ENCODE peak calls at places on chromosome 3, in four cellular contexts. J is breast epithelium, S is sigmoid colon, B is upper lobe of left lung. Y is an unnamed sample.

GRCh38 chr3:194277547-194278091 is 73.5 kb downstream of the CPN2 start:
- DNase-seq in S (peak; percentile 90), J (peak; percentile 54), B (no peak), Y (no peak)

GRCh38 chr3:114686624-114687023 is 392.8 kb downstream of the TIGIT start:
- DNase-seq in B (no peak), J (no peak), S (no peak), Y (no peak)

GRCh38 chr3:116030131-116030850 is 407.0 kb downstream of the GAP43 start:
- DNase-seq in J (no peak), S (no peak), B (no peak), Y (no peak)

GRCh38 chr3:114519415-114519814 is 225.6 kb downstream of the TIGIT start:
- DNase-seq in J (no peak), B (peak; percentile 48), S (no peak), Y (no peak)

GRCh38 chr3:184500344-184500923 is 61.2 kb upstream of the EPHB3 start:
- DNase-seq in B (no peak), J (no peak), S (no peak), Y (no peak)

GRCh38 chr3:78868570-78868969 is 899.2 kb downstream of the ROBO1 start:
- DNase-seq in J (no peak), S (no peak), B (no peak), Y (no peak)

GRCh38 chr3:4703054-4703480 is 209.9 kb downstream of the ITPR1 start:
- DNase-seq in J (no peak), B (no peak), S (no peak), Y (no peak)

GRCh38 chr3:125055165-125055912 is 458 bp downstream of the HEG1 start:
- DNase-seq in B (no peak), S (no peak), J (no peak), Y (no peak)

GRCh38 chr3:13372126-13372525 is 48.0 kb downstream of the NUP210 start:
- DNase-seq in J (no peak), S (no peak), B (no peak), Y (no peak)

GRCh38 chr3:88219138-88219792 is 69.5 kb downstream of the C3orf38 start:
- DNase-seq in S (no peak), J (no peak), B (peak; percentile 57), Y (no peak)

GRCh38 chr3:40451551-40451950 is 5.6 kb upstream of the RPL14 start:
- DNase-seq in J (no peak), S (no peak), B (no peak), Y (no peak)

GRCh38 chr3:3683261-3683660 is 116.0 kb upstream of the LRRN1 start:
- DNase-seq in J (no peak), B (no peak), S (no peak), Y (no peak)

GRCh38 chr3:46876313-46877300 is 914 bp upstream of the PTH1R start:
- DNase-seq in J (no peak), B (no peak), S (no peak), Y (no peak)
- H3K4me1 ChIP-seq in J (no peaks in the 10 kb centered on the region), B (peaks cover 25% of the 10 kb centered on the region), S (peaks cover 23% of the 10 kb centered on the region), Y (peaks cover 50% of the 10 kb centered on the region)

GRCh38 chr3:25449857-25450256 is 21.8 kb downstream of the RARB start:
- DNase-seq in S (no peak), B (no peak), J (no peak), Y (no peak)

GRCh38 chr3:25447925-25448324 is 19.9 kb downstream of the RARB start:
- DNase-seq in B (no peak), J (no peak), S (no peak), Y (no peak)

GRCh38 chr3:25448750-25449684 is 21.0 kb downstream of the RARB start:
- DNase-seq in J (peak; percentile 68), B (peak; percentile 72), S (peak; percentile 93), Y (no peak)

GRCh38 chr3:25444273-25444672 is 16.2 kb downstream of the RARB start:
- DNase-seq in S (no peak), J (no peak), B (no peak), Y (no peak)

GRCh38 chr3:25447285-25447684 is 19.2 kb downstream of the RARB start:
- DNase-seq in J (no peak), B (no peak), S (no peak), Y (no peak)
- TF ChIP-seq POLR2AphosphoS5 in J (no peak), B (no peak), S (no peak), Y (no peak)

DNA sequence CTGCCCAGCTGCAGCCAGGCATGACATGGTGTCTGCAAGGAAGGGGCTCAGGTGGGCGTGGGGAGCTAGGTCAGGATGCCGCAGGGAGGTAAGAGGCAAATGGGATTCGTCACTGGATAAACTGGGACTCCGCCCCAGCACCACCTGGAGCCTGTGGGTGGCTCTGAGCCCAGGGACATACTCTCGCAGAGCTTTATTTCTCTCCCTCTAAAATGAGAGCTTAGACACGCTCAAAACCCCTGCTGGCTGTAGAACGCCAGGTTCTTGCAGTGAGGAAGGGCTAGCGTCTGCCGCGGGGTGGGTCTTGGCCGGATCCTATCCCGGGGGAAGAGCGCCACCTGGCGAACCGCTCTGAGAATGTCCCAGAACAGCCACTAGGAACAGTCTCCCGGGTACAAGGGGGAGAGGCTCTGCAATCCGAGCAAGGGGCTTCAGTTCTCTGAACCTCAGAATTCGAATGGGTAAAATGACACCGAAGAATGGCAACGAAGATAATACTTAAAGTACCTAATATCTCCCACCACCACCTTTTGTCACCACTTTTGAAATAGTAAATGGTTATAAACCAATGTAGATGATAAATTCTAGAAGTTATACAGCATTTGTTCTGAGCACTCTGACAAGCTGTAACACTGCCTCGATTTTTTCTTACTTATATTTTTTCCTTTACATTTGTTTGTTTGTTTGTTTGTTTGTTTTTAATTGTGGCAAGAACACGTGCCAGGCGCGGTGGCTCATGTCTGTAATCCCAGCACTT is 53.2 kb upstream of the SRGAP3 start:
- DNase-seq in B (peak; percentile 75), S (peak; percentile 88), J (peak; percentile 64), Y (no peak)
- H3K4me3 ChIP-seq in B (peak overlapping the region; percentile 27), S (peak overlapping the region; percentile 31), J (no peak overlapping the region), Y (peak overlapping the region; percentile 50)

DNA sequence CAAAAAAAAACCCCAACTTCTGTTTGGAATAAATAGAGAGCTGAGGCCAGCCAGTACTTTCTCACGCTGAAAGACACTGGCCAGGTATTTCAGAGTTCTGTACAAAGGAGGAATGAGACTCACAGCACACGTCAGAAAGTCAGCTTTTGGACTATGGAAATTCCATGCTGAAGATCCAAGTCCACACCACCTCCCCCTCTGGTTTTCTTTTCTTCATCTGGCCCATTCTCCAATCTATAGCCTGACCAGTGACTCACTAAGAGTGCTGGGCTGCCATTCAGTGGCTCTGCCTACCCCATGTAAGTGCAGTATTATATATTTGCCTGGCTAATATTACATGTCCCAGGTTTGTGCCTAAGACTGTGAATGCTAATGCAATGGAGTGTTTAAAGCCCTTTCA is 13.9 kb downstream of the BOC start:
- DNase-seq in J (no peak), S (no peak), B (no peak), Y (peak; percentile 66)
- H3K4me1 ChIP-seq in J (peaks cover 27% of the 10 kb centered on the region), S (peaks cover 62% of the 10 kb centered on the region), B (peaks cover 5% of the 10 kb centered on the region), Y (peaks cover 94% of the 10 kb centered on the region)

Y was measured in esophagus muscularis mucosa.